ENCODE peak calls at places on chromosomes 12 and 14, in six cellular contexts. T, P, C, E, K and F are unnamed samples.
A peak's percentile ranks its signal among the peaks of the same experiment; 100 is the strongest.

GRCh38 chr14:104650057-104650980 is 39.1 kb upstream of the INF2 start:
- DNase-seq in T (peak; percentile 99), P (peak; percentile 52), C (peak; percentile 91), E (peak; percentile 86), K (peak; percentile 31), F (peak; percentile 64)

GRCh38 chr14:38065101-38065762 is 142.5 kb upstream of the SSTR1 start:
- DNase-seq in T (no peak), P (no peak), C (no peak), E (no peak), K (no peak), F (no peak)

GRCh38 chr12:38124247-38125012 is 192.1 kb upstream of the ALG10B start:
- DNase-seq in T (no peak), P (no peak), C (no peak), E (no peak), K (no peak), F (no peak)

GRCh38 chr14:34055545-34055944 is 104.7 kb upstream of the EGLN3 start:
- DNase-seq in T (no peak), P (peak; percentile 24), C (no peak), E (no peak), K (no peak), F (no peak)

GRCh38 chr12:29731556-29731955 is 52.2 kb downstream of the TMTC1 start:
- DNase-seq in T (no peak), P (peak; percentile 17), C (no peak), E (no peak), K (no peak), F (no peak)

GRCh38 chr12:82954572-82954971 is 267.9 kb downstream of the TMTC2 start:
- DNase-seq in T (no peak), P (no peak), C (no peak), E (no peak), K (no peak), F (no peak)

GRCh38 chr12:6229823-6230222 is 29.6 kb downstream of the CD9 start:
- DNase-seq in T (no peak), P (peak; percentile 83), C (peak; percentile 34), E (no peak), K (peak; percentile 97), F (no peak)

GRCh38 chr12:124993568-124994434 is at the start of gene BRI3BP:
- DNase-seq in T (peak; percentile 85), P (peak; percentile 60), C (peak; percentile 71), E (peak; percentile 47), K (peak; percentile 37), F (peak; percentile 42)

GRCh38 chr12:98645572-98646067 is 530 bp downstream of the APAF1 start:
- DNase-seq in T (peak; percentile 61), P (peak; percentile 23), C (no peak), E (no peak), K (no peak), F (no peak)

GRCh38 chr12:96143827-96144226 is 50.3 kb upstream of the ELK3 start:
- DNase-seq in T (no peak), P (peak; percentile 93), C (no peak), E (no peak), K (no peak), F (no peak)